ENCODE peak calls at places on chromosome 3, in five cellular contexts. One of them, this sample, is unnamed. For H3K9me3, the result is how much of the 10 kb centered on the place peaks cover.

GRCh38 chr3:114179575-114179974 is 723 bp upstream of the DRD3 start:
- DNase-seq in tibial artery: no peak
- DNase-seq in ascending aorta: no peak
- DNase-seq in upper lobe of right lung: no peak
- DNase-seq in lung: no peak
- DNase-seq in this sample: no peak

GRCh38 chr3:66938338-66938963 is 59.7 kb upstream of the KBTBD8 start:
- DNase-seq in tibial artery: no peak
- DNase-seq in lung: peak
- DNase-seq in ascending aorta: no peak
- DNase-seq in upper lobe of right lung: no peak
- DNase-seq in this sample: no peak

GRCh38 chr3:29696311-29696710 is 415.4 kb downstream of the RBMS3 start:
- DNase-seq in upper lobe of right lung: no peak
- DNase-seq in tibial artery: no peak
- DNase-seq in ascending aorta: no peak
- DNase-seq in lung: no peak
- DNase-seq in this sample: no peak

GRCh38 chr3:118808743-118809142 is 225.9 kb downstream of the IGSF11 start:
- DNase-seq in ascending aorta: no peak
- DNase-seq in tibial artery: no peak
- DNase-seq in upper lobe of right lung: no peak
- DNase-seq in lung: no peak
- DNase-seq in this sample: no peak

GRCh38 chr3:121529308-121529707 is 16.5 kb downstream of the POLQ start:
- DNase-seq in upper lobe of right lung: no peak
- DNase-seq in ascending aorta: no peak
- DNase-seq in lung: no peak
- DNase-seq in tibial artery: no peak
- DNase-seq in this sample: no peak

GRCh38 chr3:146274833-146275232 is 23.9 kb upstream of the PLSCR4 start:
- DNase-seq in ascending aorta: no peak
- DNase-seq in lung: no peak
- DNase-seq in tibial artery: no peak
- DNase-seq in upper lobe of right lung: no peak
- DNase-seq in this sample: no peak

GRCh38 chr3:32961189-32961715 is 9.8 kb downstream of the CCR4 start:
- DNase-seq in ascending aorta: no peak
- DNase-seq in upper lobe of right lung: no peak
- DNase-seq in tibial artery: no peak
- DNase-seq in lung: no peak
- DNase-seq in this sample: no peak

GRCh38 chr3:176994876-176995781 is 202.2 kb downstream of the TBL1XR1 start:
- DNase-seq in upper lobe of right lung: no peak
- DNase-seq in tibial artery: no peak
- DNase-seq in ascending aorta: no peak
- DNase-seq in lung: no peak
- DNase-seq in this sample: no peak

GRCh38 chr3:31105438-31106077 is 211.1 kb upstream of the GADL1 start:
- DNase-seq in tibial artery: no peak
- DNase-seq in lung: no peak
- DNase-seq in upper lobe of right lung: no peak
- DNase-seq in ascending aorta: no peak
- DNase-seq in this sample: peak

GRCh38 chr3:58471025-58471887 is 20.6 kb upstream of the KCTD6 start:
- DNase-seq in upper lobe of right lung: no peak
- DNase-seq in tibial artery: no peak
- DNase-seq in lung: peak
- DNase-seq in ascending aorta: no peak
- DNase-seq in this sample: peak

GRCh38 chr3:32216172-32216783 is 22.2 kb upstream of the CMTM8 start:
- DNase-seq in lung: no peak
- DNase-seq in tibial artery: no peak
- DNase-seq in upper lobe of right lung: no peak
- DNase-seq in ascending aorta: no peak
- DNase-seq in this sample: no peak

GRCh38 chr3:37053337-37053736 is 60.0 kb downstream of the MLH1 start:
- DNase-seq in tibial artery: no peak
- DNase-seq in lung: no peak
- DNase-seq in upper lobe of right lung: no peak
- DNase-seq in ascending aorta: no peak
- DNase-seq in this sample: no peak

GRCh38 chr3:44067431-44067830 is 174.3 kb upstream of the TOPAZ1 start:
- DNase-seq in ascending aorta: no peak
- DNase-seq in upper lobe of right lung: no peak
- DNase-seq in tibial artery: no peak
- DNase-seq in lung: no peak
- DNase-seq in this sample: no peak

GRCh38 chr3:50089603-50089945 is 855 bp downstream of the RBM5 start:
- DNase-seq in tibial artery: no peak
- DNase-seq in lung: no peak
- DNase-seq in ascending aorta: no peak
- DNase-seq in upper lobe of right lung: no peak
- DNase-seq in this sample: no peak

GRCh38 chr3:139533781-139534443 is 5.6 kb downstream of the RBP1 start:
- DNase-seq in tibial artery: no peak
- DNase-seq in lung: no peak
- DNase-seq in upper lobe of right lung: no peak
- DNase-seq in ascending aorta: no peak
- DNase-seq in this sample: no peak

GRCh38 chr3:124707667-124708066 is 22.6 kb upstream of the UMPS start:
- DNase-seq in upper lobe of right lung: no peak
- DNase-seq in lung: no peak
- DNase-seq in ascending aorta: no peak
- DNase-seq in tibial artery: no peak
- DNase-seq in this sample: no peak

GRCh38 chr3:7621645-7622044 is 760.7 kb downstream of the GRM7 start:
- DNase-seq in ascending aorta: no peak
- DNase-seq in tibial artery: no peak
- DNase-seq in lung: no peak
- DNase-seq in upper lobe of right lung: no peak
- DNase-seq in this sample: no peak
- H3K9me3 ChIP-seq in ascending aorta: under half
- H3K9me3 ChIP-seq in tibial artery: under half
- H3K9me3 ChIP-seq in lung: under half
- H3K9me3 ChIP-seq in upper lobe of right lung: under half
- H3K9me3 ChIP-seq in this sample: under half

GRCh38 chr3:5520237-5520636 is 332.7 kb downstream of the EDEM1 start:
- DNase-seq in tibial artery: no peak
- DNase-seq in lung: no peak
- DNase-seq in upper lobe of right lung: no peak
- DNase-seq in ascending aorta: no peak
- DNase-seq in this sample: no peak

GRCh38 chr3:5523125-5523524 is 335.6 kb downstream of the EDEM1 start:
- DNase-seq in ascending aorta: no peak
- DNase-seq in upper lobe of right lung: no peak
- DNase-seq in lung: no peak
- DNase-seq in tibial artery: no peak
- DNase-seq in this sample: no peak

GRCh38 chr3:5517921-5518320 is 330.4 kb downstream of the EDEM1 start:
- DNase-seq in ascending aorta: no peak
- DNase-seq in upper lobe of right lung: no peak
- DNase-seq in lung: no peak
- DNase-seq in tibial artery: no peak
- DNase-seq in this sample: no peak
- H3K9me3 ChIP-seq in ascending aorta: under half
- H3K9me3 ChIP-seq in upper lobe of right lung: under half
- H3K9me3 ChIP-seq in lung: under half
- H3K9me3 ChIP-seq in tibial artery: under half
- H3K9me3 ChIP-seq in this sample: under half

DNA sequence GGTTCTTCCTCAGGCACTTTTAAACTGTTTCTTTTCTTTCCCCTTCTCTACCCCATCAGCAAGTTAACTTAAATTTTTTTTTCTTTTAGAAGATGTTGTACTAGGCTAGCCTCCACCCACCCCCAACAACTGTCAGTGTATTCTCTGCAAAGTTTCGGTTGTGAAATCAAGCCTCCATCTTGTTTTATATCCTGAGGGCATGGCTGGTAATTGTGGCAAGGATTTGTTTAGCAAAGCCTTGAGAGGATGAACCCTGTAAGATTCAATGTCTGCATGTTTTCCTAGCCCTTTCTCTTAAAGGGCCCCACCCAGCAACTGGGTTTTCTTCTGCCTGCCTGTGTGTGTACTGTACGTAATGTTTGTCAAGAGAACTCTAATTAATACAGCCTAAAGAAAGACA is 475.3 kb downstream of the FHIT start:
- DNase-seq in ascending aorta: no peak
- DNase-seq in lung: no peak
- DNase-seq in upper lobe of right lung: no peak
- DNase-seq in tibial artery: no peak
- DNase-seq in this sample: no peak
- H3K9me3 ChIP-seq in ascending aorta: under half
- H3K9me3 ChIP-seq in lung: under half
- H3K9me3 ChIP-seq in upper lobe of right lung: under half
- H3K9me3 ChIP-seq in tibial artery: under half
- H3K9me3 ChIP-seq in this sample: under half

GRCh38 chr3:164144824-164145223 is 933.5 kb downstream of the SI start:
- DNase-seq in lung: no peak
- DNase-seq in upper lobe of right lung: no peak
- DNase-seq in ascending aorta: no peak
- DNase-seq in tibial artery: no peak
- DNase-seq in this sample: no peak
- H3K9me3 ChIP-seq in lung: under half
- H3K9me3 ChIP-seq in upper lobe of right lung: under half
- H3K9me3 ChIP-seq in ascending aorta: under half
- H3K9me3 ChIP-seq in tibial artery: under half
- H3K9me3 ChIP-seq in this sample: under half

DNA sequence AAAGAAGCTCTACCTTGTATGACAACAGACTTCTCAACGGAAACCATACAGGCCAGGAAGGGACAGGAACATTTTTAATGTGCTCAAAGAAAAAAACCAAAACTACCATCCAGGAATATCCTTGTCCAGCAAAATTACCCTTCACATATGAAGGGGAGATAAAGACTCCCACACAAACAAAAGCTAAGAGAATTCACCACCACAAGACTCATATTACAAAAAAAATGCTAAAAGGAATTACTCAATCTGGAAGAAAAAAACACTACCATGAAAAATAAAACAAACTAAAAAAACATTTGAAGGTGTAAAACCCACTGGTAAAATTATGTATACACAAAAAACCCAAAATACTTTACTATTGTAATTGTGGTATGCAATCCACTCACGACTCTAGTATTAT is 57.2 kb downstream of the DLG1 start:
- DNase-seq in lung: no peak
- DNase-seq in ascending aorta: no peak
- DNase-seq in upper lobe of right lung: no peak
- DNase-seq in tibial artery: no peak
- DNase-seq in this sample: no peak
- H3K9me3 ChIP-seq in lung: under half
- H3K9me3 ChIP-seq in ascending aorta: under half
- H3K9me3 ChIP-seq in upper lobe of right lung: under half
- H3K9me3 ChIP-seq in tibial artery: under half
- H3K9me3 ChIP-seq in this sample: under half

GRCh38 chr3:88076712-88077111 is 17.7 kb downstream of the ZNF654 start:
- DNase-seq in tibial artery: no peak
- DNase-seq in ascending aorta: no peak
- DNase-seq in lung: no peak
- DNase-seq in upper lobe of right lung: no peak
- DNase-seq in this sample: no peak

GRCh38 chr3:88078930-88079329 is 19.9 kb downstream of the ZNF654 start:
- DNase-seq in ascending aorta: no peak
- DNase-seq in upper lobe of right lung: no peak
- DNase-seq in tibial artery: no peak
- DNase-seq in lung: no peak
- DNase-seq in this sample: no peak

GRCh38 chr3:88075061-88075460 is 16.0 kb downstream of the ZNF654 start:
- DNase-seq in ascending aorta: no peak
- DNase-seq in tibial artery: no peak
- DNase-seq in lung: no peak
- DNase-seq in upper lobe of right lung: no peak
- DNase-seq in this sample: no peak

GRCh38 chr3:88075497-88075896 is 16.4 kb downstream of the ZNF654 start:
- DNase-seq in upper lobe of right lung: no peak
- DNase-seq in tibial artery: no peak
- DNase-seq in ascending aorta: no peak
- DNase-seq in lung: no peak
- DNase-seq in this sample: no peak
- H3K9me3 ChIP-seq in upper lobe of right lung: under half
- H3K9me3 ChIP-seq in tibial artery: under half
- H3K9me3 ChIP-seq in ascending aorta: under half
- H3K9me3 ChIP-seq in lung: under half
- H3K9me3 ChIP-seq in this sample: under half

DNA sequence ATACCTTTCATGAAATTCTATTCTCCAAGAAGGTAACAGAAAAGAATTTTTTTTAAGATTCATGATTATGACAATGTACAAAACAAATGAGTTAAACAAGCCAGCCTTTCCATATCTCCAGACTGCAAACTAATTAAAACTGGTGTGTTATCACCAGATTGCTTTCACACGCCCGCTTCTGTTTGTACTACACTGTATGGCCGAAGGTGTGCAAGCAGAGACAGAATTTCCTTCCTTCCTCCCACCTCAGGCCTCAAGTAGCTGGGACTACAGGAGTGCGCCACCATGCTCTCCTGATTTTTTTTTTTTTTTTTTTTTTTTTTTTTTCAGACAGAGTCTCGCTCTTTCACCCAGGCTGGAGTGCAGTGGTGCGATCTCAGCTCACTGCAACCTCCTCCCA is 400.4 kb downstream of the MAGI1 start:
- DNase-seq in tibial artery: no peak
- DNase-seq in lung: no peak
- DNase-seq in upper lobe of right lung: no peak
- DNase-seq in ascending aorta: no peak
- DNase-seq in this sample: no peak
- H3K9me3 ChIP-seq in tibial artery: under half
- H3K9me3 ChIP-seq in lung: under half
- H3K9me3 ChIP-seq in upper lobe of right lung: under half
- H3K9me3 ChIP-seq in ascending aorta: under half
- H3K9me3 ChIP-seq in this sample: under half